ENCODE peak calls at places on chromosomes 11 and 22, in five cellular contexts. K is GM04504; H is RPMI7951; G is PC-3; Y is stimulated activated CD8-positive, alpha-beta memory T cell treated with anti-CD3 and anti-CD28 coated beads, Interleukin-12 subunit alpha, Interleukin-12 subunit beta, amount 100 ng/mL, for 4 hours. R is an unnamed sample.

GRCh38 chr11:35237860-35238715 is 99.1 kb downstream of the CD44 start:
- DNase-seq in K (no peak), H (peak), G (peak), Y (no peak), R (peak)

GRCh38 chr11:93842461-93842860 is 8.0 kb downstream of the VSTM5 start:
- DNase-seq in K (no peak), H (peak), G (peak), Y (no peak), R (no peak)

GRCh38 chr22:38872831-38873248 is 824 bp upstream of the CBX6 start:
- DNase-seq in K (no peak), H (peak), G (no peak), Y (no peak), R (peak)

GRCh38 chr22:24413726-24414385 is 13.5 kb upstream of the ADORA2A start:
- DNase-seq in K (no peak), H (no peak), G (no peak), Y (no peak), R (no peak)

GRCh38 chr11:44797886-44798683 is 71.3 kb downstream of the TSPAN18 start:
- DNase-seq in K (no peak), H (no peak), G (no peak), Y (no peak), R (no peak)

GRCh38 chr11:33804471-33804870 is 30.2 kb upstream of the FBXO3 start:
- DNase-seq in K (no peak), H (no peak), G (no peak), Y (no peak), R (no peak)

GRCh38 chr11:44530413-44531115 is 34.9 kb upstream of the CD82 start:
- DNase-seq in K (no peak), H (peak), G (peak), Y (no peak), R (no peak)

GRCh38 chr22:22721681-22722309 is 77.4 kb downstream of the GGTLC2 start:
- DNase-seq in K (no peak), H (peak), G (peak), Y (peak), R (peak)

GRCh38 chr11:61021661-61022212 is 50.3 kb downstream of the CD6 start:
- DNase-seq in K (no peak), H (no peak), G (no peak), Y (peak), R (peak)

GRCh38 chr11:120563698-120564572 is 52.4 kb downstream of the GRIK4 start:
- DNase-seq in K (no peak), H (no peak), G (no peak), Y (no peak), R (no peak)

GRCh38 chr11:85756401-85757200 is 54.3 kb downstream of the SYTL2 start:
- DNase-seq in K (no peak), H (no peak), G (peak), Y (no peak), R (no peak)

GRCh38 chr22:29112102-29112501 is 39.3 kb downstream of the KREMEN1 start:
- DNase-seq in K (no peak), H (no peak), G (no peak), Y (no peak), R (no peak)

GRCh38 chr11:35114901-35115687 is 23.9 kb upstream of the CD44 start:
- DNase-seq in K (no peak), H (no peak), G (no peak), Y (no peak), R (no peak)

GRCh38 chr11:72736452-72737069 is 15.6 kb downstream of the ARAP1 start:
- DNase-seq in K (no peak), H (peak), G (peak), Y (peak), R (peak)

GRCh38 chr11:66562907-66563583 is 5.4 kb downstream of the CTSF start:
- DNase-seq in K (no peak), H (no peak), G (no peak), Y (no peak), R (peak)

GRCh38 chr22:33296941-33297340 is 238.8 kb upstream of the SYN3 start:
- DNase-seq in K (no peak), H (no peak), G (no peak), Y (no peak), R (no peak)

GRCh38 chr11:73189315-73189714 is 28.8 kb upstream of the P2RY2 start:
- DNase-seq in K (no peak), H (no peak), G (no peak), Y (no peak), R (peak)

GRCh38 chr22:43774318-43774717 is 37.8 kb downstream of the EFCAB6 start:
- DNase-seq in K (no peak), H (no peak), G (no peak), Y (no peak), R (peak)

GRCh38 chr22:29202231-29203192 is 3.2 kb upstream of the EMID1 start:
- DNase-seq in K (no peak), H (peak), G (peak), Y (peak), R (peak)

GRCh38 chr11:119979716-119980115 is 158.2 kb downstream of the TRIM29 start:
- DNase-seq in K (no peak), H (no peak), G (no peak), Y (no peak), R (no peak)

GRCh38 chr22:31442768-31443489 is 43.5 kb downstream of the DRG1 start:
- DNase-seq in K (no peak), H (no peak), G (no peak), Y (no peak), R (no peak)

GRCh38 chr22:38228873-38229740 is 27.3 kb downstream of the MAFF start:
- DNase-seq in K (no peak), H (peak), G (peak), Y (no peak), R (no peak)

GRCh38 chr22:20514658-20515406 is 7.4 kb downstream of the MED15 start:
- DNase-seq in K (peak), H (peak), G (peak), Y (no peak), R (peak)

GRCh38 chr11:134030853-134031252 is 38.0 kb upstream of the JAM3 start:
- DNase-seq in K (no peak), H (no peak), G (no peak), Y (no peak), R (no peak)

GRCh38 chr11:28833670-28834069 is 725.5 kb downstream of the METTL15 start:
- DNase-seq in K (peak), H (peak), G (peak), Y (no peak), R (no peak)

GRCh38 chr11:12066056-12066798 is 44.2 kb upstream of the MICAL2 start:
- DNase-seq in K (peak), H (peak), G (peak), Y (no peak), R (peak)

GRCh38 chr11:118524757-118525465 is 2.4 kb upstream of the TTC36 start:
- DNase-seq in K (no peak), H (no peak), G (no peak), Y (no peak), R (no peak)

GRCh38 chr11:122727101-122727929 is 71.8 kb downstream of the UBASH3B start:
- DNase-seq in K (no peak), H (peak), G (no peak), Y (no peak), R (no peak)

GRCh38 chr11:17383466-17383865 is 5.0 kb downstream of the KCNJ11 start:
- DNase-seq in K (no peak), H (no peak), G (no peak), Y (no peak), R (no peak)

GRCh38 chr11:702731-703461 is 3.1 kb upstream of the EPS8L2 start:
- DNase-seq in K (no peak), H (no peak), G (peak), Y (no peak), R (peak)

GRCh38 chr11:133518702-133519264 is 13.5 kb downstream of the OPCML start:
- DNase-seq in K (no peak), H (no peak), G (no peak), Y (no peak), R (no peak)

GRCh38 chr11:133070790-133071189 is 461.5 kb downstream of the OPCML start:
- DNase-seq in K (no peak), H (no peak), G (no peak), Y (no peak), R (no peak)